ENCODE peak calls at places on chromosomes 13 and 19, in seven cellular contexts. I is activated CD4-positive, alpha-beta T cell treated with anti-CD3 and anti-CD28 coated beads for 24 hours; J is Panc1; P is adipocyte; W is fibroblast of pulmonary artery; A is GM10248; Z is kidney glomerular epithelial cell. T is an unnamed sample.

GRCh38 chr19:42279148-42279901 is 10.3 kb downstream of the CIC start:
- DNase-seq in I (no peak), J (no peak), P (no peak), W (no peak), A (no peak), Z (peak; percentile 8), T (no peak)

GRCh38 chr19:7668842-7669241 is at the start of gene RETN:
- DNase-seq in I (no peak), J (no peak), P (no peak), W (no peak), A (no peak), Z (no peak), T (no peak)

GRCh38 chr13:41995946-41996345 is 35.0 kb upstream of the VWA8 start:
- DNase-seq in I (peak; percentile 3), J (no peak), P (no peak), W (peak; percentile 46), A (peak; percentile 21), Z (peak; percentile 84), T (no peak)

GRCh38 chr13:58963321-58963720 is 1200.4 kb downstream of the DIAPH3 start:
- DNase-seq in I (no peak), J (no peak), P (no peak), W (peak; percentile 10), A (no peak), Z (no peak), T (no peak)

GRCh38 chr13:107441279-107441678 is 774.1 kb downstream of the LIG4 start:
- DNase-seq in I (no peak), J (no peak), P (peak; percentile 55), W (peak; percentile 39), A (no peak), Z (peak; percentile 94), T (no peak)

GRCh38 chr13:60318186-60318585 is 78.8 kb upstream of the TDRD3 start:
- DNase-seq in I (no peak), J (no peak), P (no peak), W (no peak), A (no peak), Z (no peak), T (no peak)

GRCh38 chr19:45587873-45588272 is 3.3 kb upstream of the OPA3 start:
- DNase-seq in I (no peak), J (no peak), P (no peak), W (no peak), A (no peak), Z (no peak), T (no peak)

GRCh38 chr19:1020868-1021425 is at the start of gene TMEM259:
- DNase-seq in I (peak; percentile 94), J (peak; percentile 86), P (peak; percentile 99), W (peak; percentile 98), A (peak; percentile 98), Z (peak; percentile 93), T (peak; percentile 96)

GRCh38 chr19:1860133-1860775 is 3.1 kb downstream of the KLF16 start:
- DNase-seq in I (no peak), J (no peak), P (peak; percentile 90), W (peak; percentile 85), A (peak; percentile 44), Z (peak; percentile 40), T (no peak)

GRCh38 chr19:3336680-3337523 is 29.5 kb upstream of the NFIC start:
- DNase-seq in I (no peak), J (no peak), P (peak; percentile 85), W (peak; percentile 88), A (no peak), Z (peak; percentile 68), T (no peak)

GRCh38 chr13:106083620-106084350 is 451.7 kb downstream of the EFNB2 start:
- DNase-seq in I (no peak), J (no peak), P (peak; percentile 69), W (peak; percentile 66), A (peak; percentile 35), Z (peak; percentile 38), T (no peak)

GRCh38 chr13:22375151-22375550 is 704.3 kb downstream of the FGF9 start:
- DNase-seq in I (no peak), J (no peak), P (no peak), W (no peak), A (no peak), Z (no peak), T (no peak)

GRCh38 chr13:21568854-21569253 is 35.1 kb downstream of the MICU2 start:
- DNase-seq in I (no peak), J (no peak), P (no peak), W (no peak), A (peak; percentile 24), Z (no peak), T (no peak)

GRCh38 chr13:100734194-100734720 is 59.7 kb upstream of the TMTC4 start:
- DNase-seq in I (no peak), J (no peak), P (no peak), W (no peak), A (no peak), Z (no peak), T (no peak)

GRCh38 chr13:92671821-92672220 is 554.8 kb upstream of the GPC6 start:
- DNase-seq in I (no peak), J (no peak), P (no peak), W (no peak), A (no peak), Z (no peak), T (no peak)

GRCh38 chr19:35031072-35031881 is 1.0 kb downstream of the SCN1B start:
- DNase-seq in I (no peak), J (no peak), P (peak; percentile 76), W (peak; percentile 21), A (no peak), Z (no peak), T (no peak)

GRCh38 chr19:7869910-7870511 is 4.2 kb downstream of the PRR36 start:
- DNase-seq in I (no peak), J (no peak), P (no peak), W (peak; percentile 23), A (no peak), Z (no peak), T (peak; percentile 80)

GRCh38 chr13:44068169-44068568 is 188.5 kb downstream of the LACC1 start:
- DNase-seq in I (no peak), J (no peak), P (peak; percentile 34), W (peak; percentile 27), A (no peak), Z (peak; percentile 86), T (no peak)

GRCh38 chr13:30832845-30833332 is 73.2 kb upstream of the MEDAG start:
- DNase-seq in I (peak; percentile 26), J (no peak), P (no peak), W (peak; percentile 66), A (peak; percentile 36), Z (peak; percentile 84), T (no peak)

T was measured in GM06990.